ENCODE peak calls at places on chromosomes 13 and 19, in nine cellular contexts. One of them, this sample, is unnamed.
A peak's percentile ranks its signal among the peaks of the same experiment; 100 is the strongest.

GRCh38 chr13:34346626-34347025 is 528.7 kb downstream of the RFC3 start:
- DNase-seq in substantia nigra: no peak
- DNase-seq in stimulated activated CD4-positive, alpha-beta T cell treated with anti-CD3 and anti-CD28 coated beads, TNF-alpha, amount 100 ng/mL, for 24 hours: no peak
- DNase-seq in Calu3: no peak
- DNase-seq in CD4-positive, alpha-beta T cell: no peak
- DNase-seq in EL: peak; percentile 45
- DNase-seq in fibroblast of mammary gland: no peak
- DNase-seq in activated CD4-positive, alpha-beta T cell treated with anti-CD3 and anti-CD28 coated beads, Interleukin-2, amount 10 ng/mL, durations not matched to agents 24 days and 14 days: no peak
- DNase-seq in GOT3: no peak
- DNase-seq in this sample: no peak

GRCh38 chr13:93786846-93787245 is 560.2 kb downstream of the GPC6 start:
- DNase-seq in substantia nigra: no peak
- DNase-seq in Calu3: no peak
- DNase-seq in CD4-positive, alpha-beta T cell: no peak
- DNase-seq in stimulated activated CD4-positive, alpha-beta T cell treated with anti-CD3 and anti-CD28 coated beads, TNF-alpha, amount 100 ng/mL, for 24 hours: no peak
- DNase-seq in activated CD4-positive, alpha-beta T cell treated with anti-CD3 and anti-CD28 coated beads, Interleukin-2, amount 10 ng/mL, durations not matched to agents 24 days and 14 days: no peak
- DNase-seq in GOT3: no peak
- DNase-seq in fibroblast of mammary gland: no peak
- DNase-seq in EL: no peak
- DNase-seq in this sample: no peak

GRCh38 chr13:99766641-99767045 is 204.9 kb downstream of the ZIC5 start:
- DNase-seq in fibroblast of mammary gland: no peak
- DNase-seq in Calu3: no peak
- DNase-seq in activated CD4-positive, alpha-beta T cell treated with anti-CD3 and anti-CD28 coated beads, Interleukin-2, amount 10 ng/mL, durations not matched to agents 24 days and 14 days: no peak
- DNase-seq in substantia nigra: no peak
- DNase-seq in CD4-positive, alpha-beta T cell: no peak
- DNase-seq in stimulated activated CD4-positive, alpha-beta T cell treated with anti-CD3 and anti-CD28 coated beads, TNF-alpha, amount 100 ng/mL, for 24 hours: no peak
- DNase-seq in GOT3: no peak
- DNase-seq in EL: peak; percentile 2
- DNase-seq in this sample: no peak

GRCh38 chr19:43639507-43640423 is at the start of gene CADM4:
- DNase-seq in CD4-positive, alpha-beta T cell: peak; percentile 24
- DNase-seq in EL: no peak
- DNase-seq in fibroblast of mammary gland: no peak
- DNase-seq in Calu3: peak; percentile 45
- DNase-seq in substantia nigra: no peak
- DNase-seq in activated CD4-positive, alpha-beta T cell treated with anti-CD3 and anti-CD28 coated beads, Interleukin-2, amount 10 ng/mL, durations not matched to agents 24 days and 14 days: peak; percentile 83
- DNase-seq in GOT3: no peak
- DNase-seq in stimulated activated CD4-positive, alpha-beta T cell treated with anti-CD3 and anti-CD28 coated beads, TNF-alpha, amount 100 ng/mL, for 24 hours: peak; percentile 1
- DNase-seq in this sample: no peak

GRCh38 chr19:1410789-1411188 is 3.4 kb downstream of the DAZAP1 start:
- DNase-seq in CD4-positive, alpha-beta T cell: no peak
- DNase-seq in substantia nigra: no peak
- DNase-seq in fibroblast of mammary gland: no peak
- DNase-seq in GOT3: no peak
- DNase-seq in Calu3: no peak
- DNase-seq in activated CD4-positive, alpha-beta T cell treated with anti-CD3 and anti-CD28 coated beads, Interleukin-2, amount 10 ng/mL, durations not matched to agents 24 days and 14 days: no peak
- DNase-seq in EL: no peak
- DNase-seq in stimulated activated CD4-positive, alpha-beta T cell treated with anti-CD3 and anti-CD28 coated beads, TNF-alpha, amount 100 ng/mL, for 24 hours: no peak
- DNase-seq in this sample: no peak

GRCh38 chr13:75151081-75151643 is 330.8 kb downstream of the TBC1D4 start:
- DNase-seq in GOT3: no peak
- DNase-seq in Calu3: no peak
- DNase-seq in fibroblast of mammary gland: peak; percentile 79
- DNase-seq in EL: peak; percentile 43
- DNase-seq in substantia nigra: no peak
- DNase-seq in stimulated activated CD4-positive, alpha-beta T cell treated with anti-CD3 and anti-CD28 coated beads, TNF-alpha, amount 100 ng/mL, for 24 hours: no peak
- DNase-seq in CD4-positive, alpha-beta T cell: no peak
- DNase-seq in activated CD4-positive, alpha-beta T cell treated with anti-CD3 and anti-CD28 coated beads, Interleukin-2, amount 10 ng/mL, durations not matched to agents 24 days and 14 days: no peak
- DNase-seq in this sample: no peak

GRCh38 chr19:43433689-43434088 is 19.0 kb downstream of the TEX101 start:
- DNase-seq in fibroblast of mammary gland: no peak
- DNase-seq in GOT3: no peak
- DNase-seq in substantia nigra: no peak
- DNase-seq in Calu3: no peak
- DNase-seq in activated CD4-positive, alpha-beta T cell treated with anti-CD3 and anti-CD28 coated beads, Interleukin-2, amount 10 ng/mL, durations not matched to agents 24 days and 14 days: no peak
- DNase-seq in stimulated activated CD4-positive, alpha-beta T cell treated with anti-CD3 and anti-CD28 coated beads, TNF-alpha, amount 100 ng/mL, for 24 hours: no peak
- DNase-seq in CD4-positive, alpha-beta T cell: no peak
- DNase-seq in EL: no peak
- DNase-seq in this sample: no peak

GRCh38 chr19:29662604-29663404 is 2.5 kb upstream of the PLEKHF1 start:
- DNase-seq in substantia nigra: no peak
- DNase-seq in EL: peak; percentile 93
- DNase-seq in Calu3: no peak
- DNase-seq in fibroblast of mammary gland: peak; percentile 94
- DNase-seq in stimulated activated CD4-positive, alpha-beta T cell treated with anti-CD3 and anti-CD28 coated beads, TNF-alpha, amount 100 ng/mL, for 24 hours: no peak
- DNase-seq in GOT3: peak; percentile 34
- DNase-seq in activated CD4-positive, alpha-beta T cell treated with anti-CD3 and anti-CD28 coated beads, Interleukin-2, amount 10 ng/mL, durations not matched to agents 24 days and 14 days: peak; percentile 64
- DNase-seq in CD4-positive, alpha-beta T cell: no peak
- DNase-seq in this sample: no peak

This sample was measured in DMS153.